ENCODE peak calls at places on chromosomes 2 and 18, in nine cellular contexts. I is BJ; U is stimulated activated CD4-positive, alpha-beta T cell treated with anti-CD3 and anti-CD28 coated beads, Interleukin-4, amount 100 ng/mL, for 24 hours; V is MM.1S; O is stimulated activated naive CD8-positive, alpha-beta T cell treated with anti-CD3 and anti-CD28 coated beads, Interleukin-15, amount 100 ng/mL, for 72 hours; M is iris pigment epithelial cell; L is dermis blood vessel endothelial cell; P is HTR-8/SVneo; B is EL. E is an unnamed sample.

GRCh38 chr2:18368008-18368407 is 192.4 kb downstream of the RDH14 start:
- DNase-seq in U (no peak), I (no peak), B (no peak), O (no peak), V (peak), M (no peak), P (no peak), L (peak), E (no peak)

GRCh38 chr2:154707994-154708393 is 9.5 kb downstream of the KCNJ3 start:
- DNase-seq in V (no peak), B (no peak), M (no peak), L (no peak), I (no peak), U (no peak), O (no peak), P (no peak), E (no peak)

GRCh38 chr2:68225119-68225632 is 27.2 kb downstream of the PPP3R1 start:
- DNase-seq in I (no peak), L (peak), B (peak), M (peak), U (peak), P (peak), V (peak), O (no peak), E (no peak)

GRCh38 chr2:57862727-57863126 is 183.9 kb upstream of the VRK2 start:
- DNase-seq in I (no peak), U (no peak), V (no peak), M (no peak), L (no peak), B (no peak), P (no peak), O (no peak), E (no peak)

GRCh38 chr2:6780765-6781274 is 84.9 kb downstream of the CMPK2 start:
- DNase-seq in P (no peak), U (no peak), I (no peak), B (peak), M (peak), O (no peak), L (peak), V (peak), E (peak)

GRCh38 chr18:36265035-36265434 is 32.5 kb upstream of the FHOD3 start:
- DNase-seq in L (no peak), B (no peak), P (no peak), M (peak), O (no peak), U (no peak), V (no peak), I (no peak), E (no peak)

GRCh38 chr2:100422320-100422719 is 4.9 kb upstream of the CHST10 start:
- DNase-seq in L (peak), M (peak), U (no peak), B (peak), P (peak), I (no peak), V (no peak), O (no peak), E (no peak)

GRCh38 chr2:45699032-45699658 is 47.7 kb downstream of the PRKCE start:
- DNase-seq in U (no peak), O (no peak), P (peak), V (no peak), B (peak), L (peak), I (peak), M (peak), E (peak)

GRCh38 chr2:144606756-144607498 is 87.0 kb upstream of the ZEB2 start:
- DNase-seq in O (no peak), U (no peak), B (no peak), V (no peak), M (no peak), P (no peak), I (no peak), L (no peak), E (no peak)

GRCh38 chr2:112733877-112734276 is 13.1 kb downstream of the NT5DC4 start:
- DNase-seq in U (no peak), M (no peak), O (no peak), L (no peak), I (no peak), P (no peak), V (no peak), B (no peak), E (no peak)

GRCh38 chr2:236526459-236527197 is 43.0 kb upstream of the ACKR3 start:
- DNase-seq in P (no peak), U (no peak), V (no peak), M (no peak), B (no peak), I (no peak), O (no peak), L (no peak), E (no peak)

GRCh38 chr2:204625135-204625534 is 79.9 kb downstream of the PARD3B start:
- DNase-seq in P (no peak), V (no peak), I (no peak), U (no peak), B (peak), L (peak), M (no peak), O (no peak), E (no peak)

GRCh38 chr2:239869272-239870155 is 155.6 kb downstream of the NDUFA10 start:
- DNase-seq in V (no peak), L (no peak), P (no peak), M (no peak), B (no peak), I (no peak), U (no peak), O (no peak), E (no peak)

GRCh38 chr18:27789406-27789805 is 387.5 kb downstream of the CDH2 start:
- DNase-seq in O (no peak), P (no peak), B (no peak), I (no peak), L (no peak), U (no peak), V (no peak), M (no peak), E (no peak)

GRCh38 chr2:238667008-238667407 is 180.9 kb upstream of the TWIST2 start:
- DNase-seq in B (peak), M (no peak), U (no peak), L (no peak), V (no peak), I (peak), P (no peak), O (no peak), E (no peak)

GRCh38 chr18:12838178-12838634 is 45.8 kb downstream of the PTPN2 start:
- DNase-seq in M (peak), L (no peak), B (peak), V (peak), U (no peak), O (peak), I (peak), P (peak), E (peak)

GRCh38 chr2:164314148-164314547 is 307.1 kb downstream of the GRB14 start:
- DNase-seq in M (peak), I (no peak), B (peak), V (no peak), P (no peak), U (no peak), L (no peak), O (no peak), E (no peak)

GRCh38 chr2:220051716-220052115 is 424.3 kb downstream of the SLC4A3 start:
- DNase-seq in I (no peak), O (no peak), L (no peak), B (no peak), U (no peak), M (no peak), V (no peak), P (no peak), E (no peak)

GRCh38 chr2:28185153-28185552 is 207.5 kb upstream of the FOSL2 start:
- DNase-seq in V (no peak), B (no peak), O (no peak), P (no peak), I (no peak), M (no peak), L (no peak), U (no peak), E (no peak)

GRCh38 chr2:46780411-46780800 is 135.2 kb downstream of the MCFD2 start:
- DNase-seq in O (no peak), P (no peak), M (no peak), U (no peak), B (no peak), V (no peak), I (no peak), L (peak), E (no peak)

GRCh38 chr2:80105020-80105419 is 199.5 kb downstream of the LRRTM1 start:
- DNase-seq in O (no peak), I (no peak), U (no peak), V (no peak), L (no peak), B (peak), P (no peak), M (no peak), E (no peak)

GRCh38 chr2:41920812-41921211 is 127.0 kb upstream of the PKDCC start:
- DNase-seq in P (no peak), U (no peak), B (no peak), M (peak), O (no peak), I (no peak), V (no peak), L (no peak), E (no peak)

GRCh38 chr2:239488078-239488590 is 87.3 kb upstream of the HDAC4 start:
- DNase-seq in P (no peak), U (no peak), M (no peak), V (no peak), L (no peak), B (no peak), I (no peak), O (no peak), E (no peak)